ENCODE peak calls at places on chromosomes 7 and 10, in four cellular contexts. One of them, this sample, is unnamed. For H3K4me1 and H3K27me3, the result is how much of the 10 kb centered on the place peaks cover.

GRCh38 chr7:2645274-2645868 is 13.6 kb downstream of the TTYH3 start:
- DNase-seq in left lung: no peak
- DNase-seq in right lobe of liver: no peak
- DNase-seq in lung: no peak
- DNase-seq in this sample: no peak

GRCh38 chr7:99248391-99249067 is 24.1 kb upstream of the MYH16 start:
- DNase-seq in right lobe of liver: no peak
- DNase-seq in left lung: no peak
- DNase-seq in lung: no peak
- DNase-seq in this sample: no peak

GRCh38 chr7:149284343-149284742 is 22.3 kb downstream of the ZNF783 start:
- DNase-seq in left lung: peak
- DNase-seq in lung: no peak
- DNase-seq in right lobe of liver: no peak
- DNase-seq in this sample: no peak

GRCh38 chr7:132138817-132139216 is 437.5 kb downstream of the PLXNA4 start:
- DNase-seq in right lobe of liver: no peak
- DNase-seq in lung: no peak
- DNase-seq in left lung: no peak
- DNase-seq in this sample: no peak

GRCh38 chr10:1187855-1188555 is 131.8 kb downstream of the WDR37 start:
- DNase-seq in lung: no peak
- DNase-seq in right lobe of liver: no peak
- DNase-seq in left lung: no peak
- DNase-seq in this sample: no peak

GRCh38 chr7:43785425-43785824 is 26.9 kb downstream of the BLVRA start:
- DNase-seq in right lobe of liver: no peak
- DNase-seq in left lung: no peak
- DNase-seq in lung: no peak
- DNase-seq in this sample: no peak

GRCh38 chr10:127041561-127041960 is 136.3 kb downstream of the DOCK1 start:
- DNase-seq in right lobe of liver: no peak
- DNase-seq in lung: no peak
- DNase-seq in left lung: no peak
- DNase-seq in this sample: no peak

GRCh38 chr7:140176271-140176701 is 497 bp downstream of the KDM7A start:
- DNase-seq in right lobe of liver: no peak
- DNase-seq in left lung: no peak
- DNase-seq in lung: no peak
- DNase-seq in this sample: no peak

GRCh38 chr10:69318997-69319727 is 40.9 kb downstream of the HK1 start:
- DNase-seq in right lobe of liver: peak
- DNase-seq in left lung: peak
- DNase-seq in lung: peak
- DNase-seq in this sample: peak

GRCh38 chr10:71878327-71879034 is 27.4 kb upstream of the PSAP start:
- DNase-seq in lung: no peak
- DNase-seq in left lung: peak
- DNase-seq in right lobe of liver: no peak
- DNase-seq in this sample: no peak

GRCh38 chr7:42014625-42015412 is 222.2 kb downstream of the GLI3 start:
- DNase-seq in left lung: no peak
- DNase-seq in lung: no peak
- DNase-seq in right lobe of liver: no peak
- DNase-seq in this sample: no peak

GRCh38 chr10:126935263-126935946 is 30.2 kb downstream of the DOCK1 start:
- DNase-seq in right lobe of liver: no peak
- DNase-seq in left lung: no peak
- DNase-seq in lung: no peak
- DNase-seq in this sample: no peak

GRCh38 chr7:135508853-135509588 is 881 bp downstream of the CNOT4 start:
- DNase-seq in right lobe of liver: peak
- DNase-seq in lung: no peak
- DNase-seq in left lung: no peak
- DNase-seq in this sample: no peak

GRCh38 chr7:135597181-135597925 is 39.6 kb downstream of the NUP205 start:
- DNase-seq in left lung: no peak
- DNase-seq in lung: no peak
- DNase-seq in right lobe of liver: no peak
- DNase-seq in this sample: no peak

GRCh38 chr10:89095701-89096391 is 105.2 kb downstream of the FAS start:
- DNase-seq in left lung: no peak
- DNase-seq in lung: no peak
- DNase-seq in right lobe of liver: no peak
- DNase-seq in this sample: no peak

GRCh38 chr7:52569151-52569550 is 466.3 kb upstream of the POM121L12 start:
- DNase-seq in right lobe of liver: no peak
- DNase-seq in left lung: no peak
- DNase-seq in lung: no peak
- DNase-seq in this sample: no peak

GRCh38 chr10:53434413-53434812 is 661.8 kb upstream of the MBL2 start:
- DNase-seq in left lung: no peak
- DNase-seq in lung: no peak
- DNase-seq in right lobe of liver: no peak
- DNase-seq in this sample: no peak

GRCh38 chr10:70538731-70539338 is 60.3 kb downstream of the PALD1 start:
- DNase-seq in lung: no peak
- DNase-seq in left lung: no peak
- DNase-seq in right lobe of liver: no peak
- DNase-seq in this sample: no peak

GRCh38 chr7:139041378-139042053 is 5.7 kb upstream of the ZC3HAV1L start:
- DNase-seq in right lobe of liver: no peak
- DNase-seq in left lung: no peak
- DNase-seq in lung: no peak
- DNase-seq in this sample: no peak

GRCh38 chr10:88582806-88583583 is at the start of gene RNLS:
- DNase-seq in lung: peak
- DNase-seq in right lobe of liver: peak
- DNase-seq in left lung: peak
- DNase-seq in this sample: peak

GRCh38 chr10:27504897-27505457 is 873 bp downstream of the RAB18 start:
- DNase-seq in left lung: no peak
- DNase-seq in lung: no peak
- DNase-seq in right lobe of liver: no peak
- DNase-seq in this sample: no peak

GRCh38 chr7:66359656-66360211 is 154.6 kb downstream of the TPST1 start:
- DNase-seq in left lung: no peak
- DNase-seq in lung: no peak
- DNase-seq in right lobe of liver: no peak
- DNase-seq in this sample: peak

GRCh38 chr7:129115676-129116075 is 28.8 kb upstream of the TSPAN33 start:
- DNase-seq in right lobe of liver: no peak
- DNase-seq in lung: no peak
- DNase-seq in left lung: no peak
- DNase-seq in this sample: no peak

GRCh38 chr10:49037187-49037586 is 78.1 kb downstream of the VSTM4 start:
- DNase-seq in lung: no peak
- DNase-seq in left lung: no peak
- DNase-seq in right lobe of liver: no peak
- DNase-seq in this sample: no peak

GRCh38 chr10:49035920-49036319 is 79.4 kb downstream of the VSTM4 start:
- DNase-seq in lung: peak
- DNase-seq in right lobe of liver: no peak
- DNase-seq in left lung: no peak
- DNase-seq in this sample: no peak

GRCh38 chr10:49038711-49039110 is 76.6 kb downstream of the VSTM4 start:
- DNase-seq in right lobe of liver: no peak
- DNase-seq in lung: no peak
- DNase-seq in left lung: no peak
- DNase-seq in this sample: no peak

GRCh38 chr10:49034925-49035324 is 80.4 kb downstream of the VSTM4 start:
- DNase-seq in right lobe of liver: no peak
- DNase-seq in left lung: no peak
- DNase-seq in lung: peak
- DNase-seq in this sample: no peak

DNA sequence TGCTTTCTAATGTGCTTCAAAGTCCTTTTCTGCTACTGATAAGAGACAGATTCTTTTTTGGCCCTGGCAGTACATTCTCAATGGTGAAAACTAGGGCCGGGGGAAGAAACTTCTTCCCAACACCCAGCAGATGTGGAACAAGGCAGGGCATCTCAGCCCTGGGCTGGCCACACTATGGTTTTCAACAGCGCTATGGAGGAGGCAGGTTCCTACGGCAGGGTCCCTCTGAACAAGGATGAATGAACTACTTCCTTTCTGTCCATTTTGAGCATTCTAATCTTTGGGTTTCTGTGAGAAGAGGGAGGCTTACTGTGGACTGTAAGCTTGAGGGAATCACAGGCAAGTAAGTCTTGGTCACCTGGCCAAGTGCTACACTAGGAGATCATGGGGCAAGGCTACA is 78.7 kb downstream of the VSTM4 start:
- DNase-seq in left lung: no peak
- DNase-seq in lung: no peak
- DNase-seq in right lobe of liver: no peak
- DNase-seq in this sample: no peak
- H3K4me1 ChIP-seq in left lung: under half
- H3K4me1 ChIP-seq in lung: under half
- H3K4me1 ChIP-seq in right lobe of liver: under half
- H3K4me1 ChIP-seq in this sample: under half

GRCh38 chr7:1643270-1644092 is 26.6 kb upstream of the ELFN1 start:
- DNase-seq in left lung: no peak
- DNase-seq in right lobe of liver: no peak
- DNase-seq in lung: no peak
- DNase-seq in this sample: no peak

GRCh38 chr7:1640376-1641172 is 29.5 kb upstream of the ELFN1 start:
- DNase-seq in right lobe of liver: no peak
- DNase-seq in left lung: no peak
- DNase-seq in lung: no peak
- DNase-seq in this sample: no peak

GRCh38 chr7:1641173-1641572 is 28.9 kb upstream of the ELFN1 start:
- DNase-seq in left lung: no peak
- DNase-seq in lung: no peak
- DNase-seq in right lobe of liver: no peak
- DNase-seq in this sample: no peak

GRCh38 chr7:1641661-1642260 is 28.3 kb upstream of the ELFN1 start:
- DNase-seq in right lobe of liver: no peak
- DNase-seq in lung: no peak
- DNase-seq in left lung: no peak
- DNase-seq in this sample: no peak

GRCh38 chr7:1642291-1642728 is 27.8 kb upstream of the ELFN1 start:
- DNase-seq in lung: no peak
- DNase-seq in left lung: no peak
- DNase-seq in right lobe of liver: no peak
- DNase-seq in this sample: no peak
- H3K27me3 ChIP-seq in lung: under half
- H3K27me3 ChIP-seq in left lung: under half
- H3K27me3 ChIP-seq in right lobe of liver: under half
- H3K27me3 ChIP-seq in this sample: under half

GRCh38 chr7:45863715-45864114 is 9.2 kb downstream of the CCDC201 start:
- DNase-seq in left lung: no peak
- DNase-seq in right lobe of liver: no peak
- DNase-seq in lung: no peak
- DNase-seq in this sample: no peak
- H3K27ac ChIP-seq in left lung: no peak
- H3K27ac ChIP-seq in right lobe of liver: no peak
- H3K27ac ChIP-seq in lung: no peak
- H3K27ac ChIP-seq in this sample: no peak

GRCh38 chr7:144384071-144384470 is 19.4 kb downstream of the NOBOX start:
- DNase-seq in right lobe of liver: no peak
- DNase-seq in left lung: no peak
- DNase-seq in lung: no peak
- DNase-seq in this sample: no peak
- H3K4me1 ChIP-seq in right lobe of liver: under half
- H3K4me1 ChIP-seq in left lung: under half
- H3K4me1 ChIP-seq in lung: under half
- H3K4me1 ChIP-seq in this sample: under half

GRCh38 chr10:42753126-42753506 is 29.5 kb upstream of the BMS1 start:
- DNase-seq in right lobe of liver: peak
- DNase-seq in lung: peak
- DNase-seq in left lung: peak
- DNase-seq in this sample: no peak
- H3K27me3 ChIP-seq in right lobe of liver: under half
- H3K27me3 ChIP-seq in lung: under half
- H3K27me3 ChIP-seq in left lung: under half
- H3K27me3 ChIP-seq in this sample: half or more

DNA sequence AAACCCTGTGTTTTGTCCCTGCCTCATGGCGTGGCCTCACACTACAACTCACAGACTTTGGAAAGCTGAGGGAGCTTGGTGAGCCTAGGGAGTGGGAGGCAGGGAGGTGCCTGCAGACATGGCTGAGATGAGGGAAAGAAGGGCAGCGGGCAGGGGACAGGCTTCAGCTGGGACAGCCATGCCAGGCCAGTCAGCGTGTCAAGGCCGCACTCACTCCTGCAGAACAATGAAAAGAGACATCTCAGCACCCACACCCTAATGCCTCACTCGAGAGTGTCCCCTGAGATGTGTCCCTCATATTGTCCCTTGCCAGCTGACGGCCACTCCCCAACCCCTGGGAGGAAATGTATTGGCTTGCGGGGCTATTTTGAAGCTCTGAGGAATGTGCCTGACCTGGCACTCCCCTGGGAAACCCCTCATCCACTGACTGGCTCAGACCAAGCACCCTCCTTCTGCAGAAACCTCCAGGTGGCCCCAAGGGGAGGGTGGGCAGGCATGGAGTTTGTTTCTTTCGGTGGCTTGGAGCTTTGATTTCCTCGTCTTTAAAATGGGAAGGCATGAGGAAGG is 31.6 kb downstream of the SH3PXD2A start:
- DNase-seq in left lung: no peak
- DNase-seq in right lobe of liver: no peak
- DNase-seq in lung: no peak
- DNase-seq in this sample: no peak
- H3K27ac ChIP-seq in left lung: no peak
- H3K27ac ChIP-seq in right lobe of liver: no peak
- H3K27ac ChIP-seq in lung: no peak
- H3K27ac ChIP-seq in this sample: peak

GRCh38 chr10:95519132-95519487 is 42.1 kb downstream of the SORBS1 start:
- DNase-seq in right lobe of liver: peak
- DNase-seq in left lung: no peak
- DNase-seq in lung: no peak
- DNase-seq in this sample: no peak

GRCh38 chr10:95516774-95517373 is 44.3 kb downstream of the SORBS1 start:
- DNase-seq in right lobe of liver: peak
- DNase-seq in left lung: no peak
- DNase-seq in lung: no peak
- DNase-seq in this sample: no peak

GRCh38 chr10:95517536-95518454 is 43.4 kb downstream of the SORBS1 start:
- DNase-seq in right lobe of liver: no peak
- DNase-seq in lung: no peak
- DNase-seq in left lung: no peak
- DNase-seq in this sample: no peak

GRCh38 chr10:95513941-95514392 is 47.2 kb downstream of the SORBS1 start:
- DNase-seq in right lobe of liver: peak
- DNase-seq in left lung: no peak
- DNase-seq in lung: no peak
- DNase-seq in this sample: no peak

GRCh38 chr10:95518455-95519131 is 42.6 kb downstream of the SORBS1 start:
- DNase-seq in lung: no peak
- DNase-seq in left lung: no peak
- DNase-seq in right lobe of liver: no peak
- DNase-seq in this sample: no peak
- H3K4me1 ChIP-seq in lung: under half
- H3K4me1 ChIP-seq in left lung: under half
- H3K4me1 ChIP-seq in right lobe of liver: under half
- H3K4me1 ChIP-seq in this sample: under half

This sample was measured in RWPE2.